ENCODE peak calls at places on chromosomes 1 and 21, in four cellular contexts. One of them, this sample, is unnamed.

GRCh38 chr1:101236546-101237228 is at the start of gene S1PR1:
- DNase-seq in endothelial cell: peak
- DNase-seq in LoVo: peak
- DNase-seq in NCI-H1105: peak
- DNase-seq in this sample: no peak

GRCh38 chr1:20883766-20884165 is 96.7 kb upstream of the HP1BP3 start:
- DNase-seq in endothelial cell: no peak
- DNase-seq in LoVo: no peak
- DNase-seq in NCI-H1105: no peak
- DNase-seq in this sample: no peak

GRCh38 chr1:93567255-93567918 is 114.2 kb downstream of the BCAR3 start:
- DNase-seq in endothelial cell: no peak
- DNase-seq in LoVo: no peak
- DNase-seq in NCI-H1105: no peak
- DNase-seq in this sample: no peak

GRCh38 chr1:202852163-202852904 is 36.6 kb downstream of the RABIF start:
- DNase-seq in endothelial cell: peak
- DNase-seq in LoVo: peak
- DNase-seq in NCI-H1105: no peak
- DNase-seq in this sample: peak

GRCh38 chr1:113747376-113747775 is 11.9 kb downstream of the PHTF1 start:
- DNase-seq in endothelial cell: no peak
- DNase-seq in LoVo: no peak
- DNase-seq in NCI-H1105: no peak
- DNase-seq in this sample: no peak

GRCh38 chr1:201714542-201715276 is 114.2 kb upstream of the IPO9 start:
- DNase-seq in endothelial cell: no peak
- DNase-seq in LoVo: peak
- DNase-seq in NCI-H1105: no peak
- DNase-seq in this sample: no peak

GRCh38 chr1:246020231-246020954 is 486.7 kb downstream of the SMYD3 start:
- DNase-seq in endothelial cell: no peak
- DNase-seq in LoVo: no peak
- DNase-seq in NCI-H1105: no peak
- DNase-seq in this sample: no peak

GRCh38 chr1:160726114-160726497 is 12.9 kb upstream of the SLAMF7 start:
- DNase-seq in endothelial cell: no peak
- DNase-seq in LoVo: peak
- DNase-seq in NCI-H1105: no peak
- DNase-seq in this sample: no peak

GRCh38 chr1:43171312-43171875 is 696 bp downstream of the EBNA1BP2 start:
- DNase-seq in endothelial cell: no peak
- DNase-seq in LoVo: no peak
- DNase-seq in NCI-H1105: no peak
- DNase-seq in this sample: no peak

GRCh38 chr1:21022279-21023040 is 154.2 kb downstream of the EIF4G3 start:
- DNase-seq in endothelial cell: no peak
- DNase-seq in LoVo: peak
- DNase-seq in NCI-H1105: peak
- DNase-seq in this sample: no peak

GRCh38 chr21:29939859-29940245 is at the start of gene GRIK1:
- DNase-seq in endothelial cell: no peak
- DNase-seq in LoVo: no peak
- DNase-seq in NCI-H1105: peak
- DNase-seq in this sample: no peak

GRCh38 chr1:19633106-19633505 is 11.0 kb upstream of the NBL1 start:
- DNase-seq in endothelial cell: no peak
- DNase-seq in LoVo: no peak
- DNase-seq in NCI-H1105: no peak
- DNase-seq in this sample: no peak

GRCh38 chr1:232873412-232873811 is 68.2 kb downstream of the MAP10 start:
- DNase-seq in endothelial cell: no peak
- DNase-seq in LoVo: no peak
- DNase-seq in NCI-H1105: no peak
- DNase-seq in this sample: no peak

GRCh38 chr1:31739281-31739853 is 24.8 kb downstream of the ADGRB2 start:
- DNase-seq in endothelial cell: no peak
- DNase-seq in LoVo: no peak
- DNase-seq in NCI-H1105: no peak
- DNase-seq in this sample: no peak

GRCh38 chr1:171858701-171859100 is 17.4 kb downstream of the DNM3 start:
- DNase-seq in endothelial cell: no peak
- DNase-seq in LoVo: no peak
- DNase-seq in NCI-H1105: no peak
- DNase-seq in this sample: no peak

GRCh38 chr21:35578350-35578782 is 482.0 kb downstream of the SETD4 start:
- DNase-seq in endothelial cell: no peak
- DNase-seq in LoVo: no peak
- DNase-seq in NCI-H1105: no peak
- DNase-seq in this sample: no peak

GRCh38 chr1:201226178-201226514 is 35.5 kb downstream of the IGFN1 start:
- DNase-seq in endothelial cell: no peak
- DNase-seq in LoVo: no peak
- DNase-seq in NCI-H1105: no peak
- DNase-seq in this sample: no peak

GRCh38 chr1:213962508-213962907 is 25.3 kb upstream of the PROX1 start:
- DNase-seq in endothelial cell: no peak
- DNase-seq in LoVo: no peak
- DNase-seq in NCI-H1105: no peak
- DNase-seq in this sample: no peak

GRCh38 chr21:24861471-24861870 is 745.8 kb downstream of the MRPL39 start:
- DNase-seq in endothelial cell: no peak
- DNase-seq in LoVo: no peak
- DNase-seq in NCI-H1105: no peak
- DNase-seq in this sample: no peak

GRCh38 chr1:29709711-29710169 is 473.4 kb downstream of the PTPRU start:
- DNase-seq in endothelial cell: no peak
- DNase-seq in LoVo: no peak
- DNase-seq in NCI-H1105: peak
- DNase-seq in this sample: no peak

GRCh38 chr1:93148001-93148400 is 32.2 kb downstream of the TMED5 start:
- DNase-seq in endothelial cell: no peak
- DNase-seq in LoVo: no peak
- DNase-seq in NCI-H1105: no peak
- DNase-seq in this sample: no peak

GRCh38 chr1:162987866-162988265 is 81.3 kb upstream of the RGS4 start:
- DNase-seq in endothelial cell: no peak
- DNase-seq in LoVo: peak
- DNase-seq in NCI-H1105: no peak
- DNase-seq in this sample: no peak

GRCh38 chr1:35688161-35688560 is 30.5 kb downstream of the C1orf216 start:
- DNase-seq in endothelial cell: no peak
- DNase-seq in LoVo: no peak
- DNase-seq in NCI-H1105: no peak
- DNase-seq in this sample: no peak

GRCh38 chr21:14993072-14993471 is 71.7 kb downstream of the NRIP1 start:
- DNase-seq in endothelial cell: no peak
- DNase-seq in LoVo: no peak
- DNase-seq in NCI-H1105: no peak
- DNase-seq in this sample: no peak

GRCh38 chr1:229557214-229557850 is 1.2 kb downstream of the ABCB10 start:
- DNase-seq in endothelial cell: no peak
- DNase-seq in LoVo: no peak
- DNase-seq in NCI-H1105: no peak
- DNase-seq in this sample: no peak

GRCh38 chr1:92951141-92951582 is 10.1 kb downstream of the DIPK1A start:
- DNase-seq in endothelial cell: no peak
- DNase-seq in LoVo: peak
- DNase-seq in NCI-H1105: no peak
- DNase-seq in this sample: no peak

GRCh38 chr1:159941139-159941866 is 4.1 kb downstream of the IGSF9 start:
- DNase-seq in endothelial cell: no peak
- DNase-seq in LoVo: no peak
- DNase-seq in NCI-H1105: no peak
- DNase-seq in this sample: no peak

GRCh38 chr1:171999756-172000155 is 158.5 kb downstream of the DNM3 start:
- DNase-seq in endothelial cell: no peak
- DNase-seq in LoVo: no peak
- DNase-seq in NCI-H1105: no peak
- DNase-seq in this sample: no peak

GRCh38 chr1:155086856-155087535 is 8.4 kb downstream of the EFNA3 start:
- DNase-seq in endothelial cell: no peak
- DNase-seq in LoVo: no peak
- DNase-seq in NCI-H1105: no peak
- DNase-seq in this sample: no peak

GRCh38 chr1:3673381-3674099 is 21.2 kb downstream of the TP73 start:
- DNase-seq in endothelial cell: no peak
- DNase-seq in LoVo: no peak
- DNase-seq in NCI-H1105: no peak
- DNase-seq in this sample: no peak

GRCh38 chr1:241947355-241947754 is 10.2 kb upstream of the BECN2 start:
- DNase-seq in endothelial cell: no peak
- DNase-seq in LoVo: no peak
- DNase-seq in NCI-H1105: no peak
- DNase-seq in this sample: no peak

GRCh38 chr1:4975856-4976255 is 321.4 kb downstream of the AJAP1 start:
- DNase-seq in endothelial cell: no peak
- DNase-seq in LoVo: no peak
- DNase-seq in NCI-H1105: no peak
- DNase-seq in this sample: no peak

GRCh38 chr1:35577071-35577998 is 4.2 kb downstream of the TFAP2E start:
- DNase-seq in endothelial cell: peak
- DNase-seq in LoVo: no peak
- DNase-seq in NCI-H1105: no peak
- DNase-seq in this sample: no peak

GRCh38 chr1:98157524-98158293 is 236.9 kb upstream of the DPYD start:
- DNase-seq in endothelial cell: no peak
- DNase-seq in LoVo: no peak
- DNase-seq in NCI-H1105: no peak
- DNase-seq in this sample: no peak

GRCh38 chr1:20726932-20727745 is 5.4 kb downstream of the SH2D5 start:
- DNase-seq in endothelial cell: no peak
- DNase-seq in LoVo: no peak
- DNase-seq in NCI-H1105: no peak
- DNase-seq in this sample: no peak

GRCh38 chr21:34745557-34746255 is 76.9 kb downstream of the CLIC6 start:
- DNase-seq in endothelial cell: peak
- DNase-seq in LoVo: peak
- DNase-seq in NCI-H1105: peak
- DNase-seq in this sample: peak

GRCh38 chr1:109730666-109731065 is 10.2 kb downstream of the GSTM3 start:
- DNase-seq in endothelial cell: no peak
- DNase-seq in LoVo: no peak
- DNase-seq in NCI-H1105: no peak
- DNase-seq in this sample: no peak

GRCh38 chr1:8252266-8252951 is 65.5 kb upstream of the SLC45A1 start:
- DNase-seq in endothelial cell: no peak
- DNase-seq in LoVo: no peak
- DNase-seq in NCI-H1105: no peak
- DNase-seq in this sample: no peak

This sample was measured in iPS DF 19.7.